ENCODE peak calls at places on chromosomes 6 and 20, in seven cellular contexts. T is PC-3, X is IMR-90, G is GM23338, P is mesendoderm, R is brain microvascular endothelial cell, M is stomach. Y is an unnamed sample. For H3K36me3, the result is how much of the 10 kb centered on the place peaks cover.

GRCh38 chr6:113050979-113051378 is 703.8 kb downstream of the RFPL4B start:
- DNase-seq in T (no peak), G (peak), M (no peak), P (peak), R (no peak), X (no peak), Y (no peak)

GRCh38 chr20:45946149-45946970 is 11.9 kb downstream of the PCIF1 start:
- DNase-seq in T (no peak), G (no peak), R (peak), P (no peak), M (peak), X (no peak), Y (peak)

GRCh38 chr6:162387723-162388382 is 339.7 kb downstream of the PRKN start:
- DNase-seq in M (no peak), X (no peak), G (no peak), T (no peak), P (peak), R (no peak), Y (peak)

GRCh38 chr6:54847799-54848597 is 1.4 kb downstream of the FAM83B start:
- DNase-seq in T (peak), P (peak), R (no peak), G (peak), M (no peak), X (peak), Y (no peak)

GRCh38 chr20:22499475-22500174 is 84.7 kb downstream of the FOXA2 start:
- DNase-seq in X (no peak), R (no peak), M (no peak), P (no peak), T (no peak), G (no peak), Y (no peak)

GRCh38 chr20:58188496-58188895 is 40.0 kb downstream of the ANKRD60 start:
- DNase-seq in G (peak), P (peak), T (no peak), M (no peak), X (no peak), R (no peak), Y (no peak)

GRCh38 chr6:130293800-130294199 is 71.0 kb upstream of the SAMD3 start:
- DNase-seq in X (peak), T (peak), G (peak), P (peak), M (no peak), R (peak), Y (peak)

GRCh38 chr6:36131517-36132220 is 1.4 kb downstream of the MAPK13 start:
- DNase-seq in P (peak), R (peak), X (peak), M (peak), T (peak), G (no peak), Y (peak)

GRCh38 chr6:151616091-151616513 is 122.3 kb downstream of the CCDC170 start:
- DNase-seq in G (peak), R (no peak), P (peak), T (no peak), M (no peak), X (no peak), Y (no peak)

GRCh38 chr20:46568570-46569129 is 18.2 kb upstream of the OCSTAMP start:
- DNase-seq in M (peak), X (peak), G (no peak), T (peak), P (no peak), R (peak), Y (peak)

GRCh38 chr6:36120979-36121706 is 9.2 kb upstream of the MAPK13 start:
- DNase-seq in P (peak), G (peak), T (peak), M (peak), R (no peak), X (no peak), Y (no peak)

GRCh38 chr6:110446405-110446804 is 30.0 kb downstream of the SLC22A16 start:
- DNase-seq in R (no peak), T (peak), P (no peak), M (no peak), X (no peak), G (no peak), Y (no peak)

GRCh38 chr6:161238076-161238869 is 35.6 kb downstream of the AGPAT4 start:
- DNase-seq in R (no peak), X (peak), M (no peak), T (no peak), P (peak), G (no peak), Y (no peak)

GRCh38 chr20:10466325-10466724 is 31.2 kb downstream of the SLX4IP start:
- DNase-seq in M (no peak), X (peak), R (no peak), T (no peak), G (peak), P (peak), Y (no peak)

GRCh38 chr20:49460916-49461315 is 21.6 kb downstream of the KCNB1 start:
- DNase-seq in P (no peak), T (peak), X (no peak), G (no peak), M (no peak), R (no peak), Y (no peak)

GRCh38 chr20:47672886-47673670 is 112.2 kb downstream of the SULF2 start:
- DNase-seq in P (no peak), G (no peak), M (no peak), T (no peak), R (no peak), X (no peak), Y (no peak)

DNA sequence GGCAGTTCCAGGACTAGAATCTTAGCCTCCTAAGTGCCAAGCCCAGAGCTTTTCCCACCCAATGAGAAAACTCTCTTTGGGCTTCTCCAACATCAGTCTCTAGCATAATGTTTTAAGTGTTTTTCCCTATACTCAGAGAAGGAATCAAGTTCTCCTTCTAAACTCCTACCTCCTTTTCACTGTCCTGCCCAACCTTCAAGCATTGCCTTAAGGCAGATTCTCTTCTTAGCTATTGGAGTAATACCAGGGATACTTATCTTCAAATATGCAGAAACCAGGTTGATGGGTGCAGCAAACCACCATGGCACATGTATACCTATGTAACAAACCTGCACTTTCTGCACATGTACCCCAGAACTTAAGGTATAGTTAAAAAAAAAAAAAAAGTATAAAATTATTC is 211.4 kb downstream of the ALDH8A1 start:
- DNase-seq in G (no peak), M (no peak), R (no peak), T (no peak), P (no peak), X (no peak), Y (no peak)
- H3K27ac ChIP-seq in G (no peak), M (no peak), R (no peak), T (no peak), P (no peak), X (no peak), Y (no peak)

GRCh38 chr6:44305200-44305725 is 7.9 kb downstream of the AARS2 start:
- DNase-seq in R (no peak), X (no peak), T (no peak), M (no peak), G (no peak), P (peak), Y (no peak)
- H3K36me3 ChIP-seq in R (half or more), X (half or more), T (under half), M (half or more), G (under half), P (under half), Y (under half)

GRCh38 chr6:53805725-53806124 is 10.9 kb downstream of the LRRC1 start:
- DNase-seq in G (no peak), T (no peak), R (no peak), P (peak), X (no peak), M (no peak), Y (no peak)

GRCh38 chr6:53800976-53801375 is 6.2 kb downstream of the LRRC1 start:
- DNase-seq in T (no peak), M (no peak), R (no peak), X (no peak), P (no peak), G (no peak), Y (no peak)

GRCh38 chr6:53805016-53805415 is 10.2 kb downstream of the LRRC1 start:
- DNase-seq in M (no peak), P (no peak), T (no peak), X (no peak), R (no peak), G (no peak), Y (no peak)

GRCh38 chr6:53803081-53803860 is 8.5 kb downstream of the LRRC1 start:
- DNase-seq in X (peak), P (no peak), M (no peak), R (peak), G (no peak), T (no peak), Y (no peak)

GRCh38 chr6:53802582-53802981 is 7.8 kb downstream of the LRRC1 start:
- DNase-seq in T (no peak), P (no peak), M (no peak), X (peak), R (no peak), G (no peak), Y (no peak)
- H3K4me3 ChIP-seq in T (no peak), P (no peak), M (no peak), X (no peak), R (no peak), G (no peak), Y (no peak)

GRCh38 chr6:21972516-21972915 is 324.3 kb downstream of the PRL start:
- DNase-seq in R (no peak), G (peak), T (no peak), P (peak), X (no peak), M (no peak), Y (no peak)
- H3K27ac ChIP-seq in R (no peak), G (no peak), T (no peak), P (no peak), X (no peak), M (no peak), Y (no peak)

GRCh38 chr6:131651782-131652181 is 14.7 kb downstream of the ENPP3 start:
- DNase-seq in R (no peak), M (peak), X (no peak), T (peak), G (no peak), P (no peak), Y (no peak)
- H3K36me3 ChIP-seq in R (under half), M (under half), X (under half), T (under half), G (under half), P (under half), Y (under half)

Y was measured in testis.